ENCODE peak calls at places on chromosome 18, in five cellular contexts. One of them, this sample, is unnamed. For H3K4me1, the result is how much of the 10 kb centered on the place peaks cover.

GRCh38 chr18:10274327-10274726 is 180.1 kb upstream of the APCDD1 start:
- DNase-seq in endodermal cell: no peak
- DNase-seq in GM23248: peak
- DNase-seq in H1: no peak
- DNase-seq in fibroblast of lung: no peak
- DNase-seq in this sample: peak

GRCh38 chr18:31684279-31685096 is at the start of gene B4GALT6:
- DNase-seq in fibroblast of lung: peak
- DNase-seq in GM23248: peak
- DNase-seq in H1: peak
- DNase-seq in endodermal cell: peak
- DNase-seq in this sample: no peak

GRCh38 chr18:32366586-32367538 is 103.8 kb downstream of the GAREM1 start:
- DNase-seq in endodermal cell: no peak
- DNase-seq in H1: no peak
- DNase-seq in GM23248: peak
- DNase-seq in fibroblast of lung: peak
- DNase-seq in this sample: no peak

GRCh38 chr18:31990823-31991222 is 27.8 kb upstream of the RNF125 start:
- DNase-seq in endodermal cell: no peak
- DNase-seq in fibroblast of lung: no peak
- DNase-seq in H1: no peak
- DNase-seq in GM23248: no peak
- DNase-seq in this sample: no peak

GRCh38 chr18:9147440-9148238 is 11.1 kb downstream of the ANKRD12 start:
- DNase-seq in GM23248: peak
- DNase-seq in endodermal cell: peak
- DNase-seq in H1: no peak
- DNase-seq in fibroblast of lung: peak
- DNase-seq in this sample: no peak

GRCh38 chr18:2513616-2514015 is 57.7 kb downstream of the METTL4 start:
- DNase-seq in endodermal cell: no peak
- DNase-seq in H1: no peak
- DNase-seq in fibroblast of lung: peak
- DNase-seq in GM23248: no peak
- DNase-seq in this sample: no peak

GRCh38 chr18:3209859-3210569 is 9.8 kb downstream of the MYOM1 start:
- DNase-seq in endodermal cell: no peak
- DNase-seq in GM23248: no peak
- DNase-seq in H1: no peak
- DNase-seq in fibroblast of lung: no peak
- DNase-seq in this sample: no peak

GRCh38 chr18:8231316-8231715 is 377.9 kb upstream of the RAB12 start:
- DNase-seq in H1: no peak
- DNase-seq in GM23248: no peak
- DNase-seq in fibroblast of lung: peak
- DNase-seq in endodermal cell: no peak
- DNase-seq in this sample: no peak

GRCh38 chr18:11946756-11947155 is 34.6 kb upstream of the IMPA2 start:
- DNase-seq in fibroblast of lung: peak
- DNase-seq in H1: no peak
- DNase-seq in GM23248: peak
- DNase-seq in endodermal cell: peak
- DNase-seq in this sample: no peak

GRCh38 chr18:1998121-1998520 is 573.2 kb downstream of the METTL4 start:
- DNase-seq in fibroblast of lung: no peak
- DNase-seq in endodermal cell: no peak
- DNase-seq in GM23248: no peak
- DNase-seq in H1: no peak
- DNase-seq in this sample: no peak

GRCh38 chr18:79948719-79949411 is 2.6 kb downstream of the SLC66A2 start:
- DNase-seq in H1: no peak
- DNase-seq in GM23248: no peak
- DNase-seq in endodermal cell: peak
- DNase-seq in fibroblast of lung: no peak
- DNase-seq in this sample: no peak

GRCh38 chr18:63730788-63731187 is 28.0 kb downstream of the SERPINB11 start:
- DNase-seq in endodermal cell: no peak
- DNase-seq in GM23248: no peak
- DNase-seq in fibroblast of lung: peak
- DNase-seq in H1: no peak
- DNase-seq in this sample: no peak

GRCh38 chr18:74116628-74117554 is 30.7 kb downstream of the FBXO15 start:
- DNase-seq in H1: peak
- DNase-seq in fibroblast of lung: peak
- DNase-seq in GM23248: peak
- DNase-seq in endodermal cell: peak
- DNase-seq in this sample: no peak

GRCh38 chr18:22559414-22560282 is 141.9 kb upstream of the CTAGE1 start:
- DNase-seq in GM23248: peak
- DNase-seq in endodermal cell: peak
- DNase-seq in fibroblast of lung: peak
- DNase-seq in H1: no peak
- DNase-seq in this sample: peak

GRCh38 chr18:49638209-49638785 is 76.4 kb downstream of the LIPG start:
- DNase-seq in H1: no peak
- DNase-seq in fibroblast of lung: no peak
- DNase-seq in GM23248: no peak
- DNase-seq in endodermal cell: peak
- DNase-seq in this sample: no peak

GRCh38 chr18:12973562-12974213 is 17.5 kb upstream of the CEP192 start:
- DNase-seq in GM23248: peak
- DNase-seq in fibroblast of lung: no peak
- DNase-seq in endodermal cell: no peak
- DNase-seq in H1: no peak
- DNase-seq in this sample: no peak

GRCh38 chr18:7950380-7951143 is 383.4 kb downstream of the PTPRM start:
- DNase-seq in endodermal cell: no peak
- DNase-seq in H1: no peak
- DNase-seq in GM23248: peak
- DNase-seq in fibroblast of lung: peak
- DNase-seq in this sample: no peak

GRCh38 chr18:48104703-48105102 is 174.2 kb upstream of the SMAD2 start:
- DNase-seq in GM23248: no peak
- DNase-seq in fibroblast of lung: no peak
- DNase-seq in H1: no peak
- DNase-seq in endodermal cell: no peak
- DNase-seq in this sample: no peak

GRCh38 chr18:48105317-48105716 is 174.9 kb upstream of the SMAD2 start:
- DNase-seq in H1: no peak
- DNase-seq in fibroblast of lung: no peak
- DNase-seq in GM23248: no peak
- DNase-seq in endodermal cell: no peak
- DNase-seq in this sample: no peak

GRCh38 chr18:48106498-48106897 is 176.0 kb upstream of the SMAD2 start:
- DNase-seq in H1: no peak
- DNase-seq in fibroblast of lung: no peak
- DNase-seq in endodermal cell: no peak
- DNase-seq in GM23248: no peak
- DNase-seq in this sample: no peak

GRCh38 chr18:48108136-48108535 is 177.7 kb upstream of the SMAD2 start:
- DNase-seq in fibroblast of lung: no peak
- DNase-seq in endodermal cell: no peak
- DNase-seq in H1: no peak
- DNase-seq in GM23248: no peak
- DNase-seq in this sample: no peak

GRCh38 chr18:48106976-48107781 is 176.7 kb upstream of the SMAD2 start:
- DNase-seq in GM23248: peak
- DNase-seq in H1: no peak
- DNase-seq in fibroblast of lung: no peak
- DNase-seq in endodermal cell: peak
- DNase-seq in this sample: no peak
- H3K4me1 ChIP-seq in GM23248: under half
- H3K4me1 ChIP-seq in H1: under half
- H3K4me1 ChIP-seq in fibroblast of lung: under half
- H3K4me1 ChIP-seq in endodermal cell: under half
- H3K4me1 ChIP-seq in this sample: under half

GRCh38 chr18:355678-356077 is 87.8 kb upstream of the THOC1 start:
- DNase-seq in H1: no peak
- DNase-seq in fibroblast of lung: no peak
- DNase-seq in endodermal cell: no peak
- DNase-seq in GM23248: no peak
- DNase-seq in this sample: no peak
- H3K4me1 ChIP-seq in H1: under half
- H3K4me1 ChIP-seq in fibroblast of lung: under half
- H3K4me1 ChIP-seq in endodermal cell: under half
- H3K4me1 ChIP-seq in GM23248: under half
- H3K4me1 ChIP-seq in this sample: under half

DNA sequence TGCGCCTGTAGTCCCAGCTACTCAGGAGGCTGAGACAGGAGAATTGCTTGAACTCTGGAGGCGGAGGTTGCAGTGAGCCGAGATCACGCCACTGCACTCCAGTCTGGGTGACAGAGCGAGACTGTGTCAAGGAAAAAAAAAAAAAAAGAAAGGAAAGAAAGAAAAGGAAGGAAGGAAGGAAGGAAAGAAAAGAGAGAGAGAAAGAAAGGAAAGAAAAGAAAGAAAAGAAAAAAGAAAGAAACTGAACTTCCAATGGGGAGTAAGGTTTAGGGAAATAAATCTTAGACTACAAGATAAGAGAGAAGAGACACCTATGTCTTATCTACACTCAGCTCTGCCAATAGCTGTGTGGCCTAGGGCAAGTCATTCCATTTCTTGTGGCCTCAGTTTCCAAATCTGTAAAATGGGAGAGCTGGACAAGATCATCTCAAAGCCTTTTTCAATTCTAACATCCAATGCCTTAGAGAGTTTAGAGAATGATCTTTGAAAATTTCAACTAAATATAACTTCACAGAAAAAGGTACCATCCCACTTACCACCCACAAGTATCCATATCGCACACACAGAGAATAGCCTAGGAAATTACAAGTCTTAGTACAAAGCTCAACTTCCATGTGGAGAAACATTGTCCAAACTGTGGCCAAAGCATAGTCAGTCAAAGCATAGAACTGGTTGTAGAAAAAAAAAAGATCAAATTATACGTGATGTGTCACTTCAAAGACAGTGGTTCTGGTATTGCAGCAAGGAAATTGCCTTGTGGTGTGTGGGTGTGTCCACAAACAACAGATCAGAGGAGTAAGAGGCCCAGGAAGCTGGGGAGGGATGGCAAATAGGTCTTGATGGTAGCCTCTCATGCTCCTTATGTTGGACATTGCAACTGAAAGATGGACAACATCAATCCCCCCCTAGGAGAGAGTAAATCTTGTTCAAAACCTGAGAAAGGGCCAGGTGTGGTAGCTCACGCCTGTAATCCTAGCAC is 42.4 kb downstream of the SLC14A2 start:
- DNase-seq in H1: no peak
- DNase-seq in GM23248: peak
- DNase-seq in endodermal cell: peak
- DNase-seq in fibroblast of lung: peak
- DNase-seq in this sample: no peak
- H3K4me1 ChIP-seq in H1: under half
- H3K4me1 ChIP-seq in GM23248: under half
- H3K4me1 ChIP-seq in endodermal cell: under half
- H3K4me1 ChIP-seq in fibroblast of lung: under half
- H3K4me1 ChIP-seq in this sample: under half

GRCh38 chr18:415627-416612 is 84.6 kb downstream of the COLEC12 start:
- DNase-seq in endodermal cell: no peak
- DNase-seq in fibroblast of lung: peak
- DNase-seq in GM23248: peak
- DNase-seq in H1: no peak
- DNase-seq in this sample: no peak
- H3K4me1 ChIP-seq in endodermal cell: under half
- H3K4me1 ChIP-seq in fibroblast of lung: under half
- H3K4me1 ChIP-seq in GM23248: under half
- H3K4me1 ChIP-seq in H1: under half
- H3K4me1 ChIP-seq in this sample: under half

This sample was measured in left ventricle myocardium inferior.